ENCODE peak calls at places on chromosome 19, in nine cellular contexts. M is T-helper 17 cell; V is gastrocnemius medialis; H is CD4-positive, alpha-beta T cell; I is mucosa of descending colon; W is K562; E is activated CD8-positive, alpha-beta memory T cell treated with anti-CD3 and anti-CD28 coated beads, Interleukin-2, amount 10 ng/mL, durations not matched to agents 7 days and 5 days; L is naive thymus-derived CD8-positive, alpha-beta T cell; D is activated CD4-positive, alpha-beta T cell treated with anti-CD3 and anti-CD28 coated beads for 36 hours. N is an unnamed sample.

GRCh38 chr19:13707901-13708300 is 56.4 kb upstream of the MRI1 start:
- ATAC-seq in L (no peak), H (no peak), M (no peak), I (no peak), D (no peak), E (no peak), V (no peak), W (no peak), N (peak; percentile 16)

GRCh38 chr19:40163541-40164129 is 27.6 kb upstream of the MAP3K10 start:
- ATAC-seq in H (peak; percentile 59), W (no peak), V (no peak), D (no peak), M (no peak), L (no peak), I (peak; percentile 20), E (no peak), N (no peak)

GRCh38 chr19:1554968-1555801 is 12.9 kb downstream of the MEX3D start:
- ATAC-seq in W (no peak), H (no peak), E (no peak), V (no peak), M (no peak), L (no peak), I (no peak), D (no peak), N (no peak)

GRCh38 chr19:6273701-6274601 is 5.8 kb downstream of the MLLT1 start:
- ATAC-seq in I (peak; percentile 55), W (peak; percentile 5), V (peak; percentile 85), D (no peak), H (no peak), E (no peak), L (no peak), M (no peak), N (peak; percentile 91)

GRCh38 chr19:53612762-53613526 is 18.9 kb upstream of the DPRX start:
- ATAC-seq in E (no peak), W (no peak), I (no peak), D (no peak), V (no peak), H (no peak), L (no peak), M (no peak), N (no peak)

GRCh38 chr19:34298891-34299510 is 44.6 kb downstream of the GARRE1 start:
- ATAC-seq in L (no peak), W (no peak), I (peak; percentile 95), V (no peak), H (no peak), E (no peak), M (no peak), D (no peak), N (no peak)

GRCh38 chr19:2524840-2525723 is 49.2 kb downstream of the GADD45B start:
- ATAC-seq in D (no peak), V (peak; percentile 29), L (no peak), M (no peak), E (no peak), W (peak; percentile 79), I (peak; percentile 31), H (no peak), N (peak; percentile 37)

GRCh38 chr19:6752257-6753177 is 13.0 kb downstream of the TRIP10 start:
- ATAC-seq in M (no peak), V (peak; percentile 4), H (no peak), D (no peak), L (no peak), W (no peak), I (peak; percentile 76), E (no peak), N (no peak)

GRCh38 chr19:35271546-35271945 is 2.8 kb downstream of the USF2 start:
- ATAC-seq in L (no peak), M (no peak), V (no peak), D (no peak), I (no peak), E (no peak), W (no peak), H (no peak), N (no peak)

GRCh38 chr19:47381653-47382279 is 32.7 kb downstream of the DHX34 start:
- ATAC-seq in M (peak; percentile 52), D (no peak), I (peak; percentile 66), E (peak; percentile 77), W (no peak), L (peak; percentile 70), V (no peak), H (no peak), N (no peak)

GRCh38 chr19:1598777-1599459 is 6.3 kb upstream of the MBD3 start:
- ATAC-seq in V (no peak), I (no peak), H (no peak), M (no peak), D (no peak), W (no peak), E (no peak), L (no peak), N (no peak)

GRCh38 chr19:45423033-45423588 is 606 bp downstream of the ERCC1 start:
- ATAC-seq in W (no peak), D (peak; percentile 72), E (no peak), I (no peak), H (peak; percentile 67), V (no peak), M (peak; percentile 78), L (peak; percentile 78), N (no peak)

GRCh38 chr19:14840206-14840605 is 5.2 kb upstream of the OR7A5 start:
- ATAC-seq in V (no peak), E (no peak), M (no peak), H (no peak), L (no peak), I (no peak), D (no peak), W (no peak), N (no peak)

GRCh38 chr19:7182489-7182888 is 111.7 kb downstream of the INSR start:
- ATAC-seq in W (no peak), D (no peak), E (no peak), V (no peak), M (no peak), I (no peak), L (no peak), H (no peak), N (no peak)

GRCh38 chr19:15631817-15632216 is 8.9 kb upstream of the CYP4F3 start:
- ATAC-seq in D (no peak), I (peak; percentile 60), E (no peak), H (peak; percentile 52), W (peak; percentile 81), M (no peak), V (no peak), L (no peak), N (no peak)

N was measured in gastroesophageal sphincter.